ENCODE peak calls at places on chromosomes 6 and 20, in nine cellular contexts. K is foreskin keratinocyte, E is nephron progenitor cell, S is GM13977, N is GM13976, X is choroid plexus epithelial cell, F is endothelial cell, B is body of pancreas, P is lower leg skin. Z is an unnamed sample.

GRCh38 chr6:161943561-161943960 is 669.7 kb upstream of the AGPAT4 start:
- DNase-seq in F (no peak), X (no peak), B (no peak), S (no peak), K (no peak), E (no peak), N (no peak), P (no peak), Z (no peak)

GRCh38 chr6:76441850-76442249 is 369.4 kb upstream of the IMPG1 start:
- DNase-seq in F (no peak), B (no peak), S (no peak), X (no peak), E (peak; percentile 28), K (no peak), P (no peak), N (no peak), Z (no peak)

GRCh38 chr6:35415065-35415880 is 36.9 kb upstream of the FANCE start:
- DNase-seq in B (peak; percentile 91), N (no peak), E (peak; percentile 46), X (peak; percentile 96), P (no peak), F (peak; percentile 46), S (peak; percentile 45), K (peak; percentile 28), Z (peak; percentile 60)

GRCh38 chr6:10383312-10384063 is 31.4 kb downstream of the TFAP2A start:
- DNase-seq in K (no peak), E (peak; percentile 59), F (no peak), B (no peak), N (peak; percentile 50), P (no peak), X (no peak), S (no peak), Z (peak; percentile 32)

GRCh38 chr20:62409935-62410741 is 3.1 kb upstream of the CABLES2 start:
- DNase-seq in F (peak; percentile 60), S (peak; percentile 79), E (peak; percentile 82), N (peak; percentile 78), K (no peak), P (no peak), B (peak; percentile 89), X (peak; percentile 26), Z (peak; percentile 69)

GRCh38 chr20:63332488-63333240 is 28.5 kb downstream of the CHRNA4 start:
- DNase-seq in F (no peak), B (no peak), K (no peak), X (no peak), E (no peak), N (no peak), P (no peak), S (no peak), Z (no peak)

GRCh38 chr6:117907600-117908245 is 659 bp downstream of the SLC35F1 start:
- DNase-seq in F (peak; percentile 45), N (peak; percentile 48), K (no peak), S (no peak), P (no peak), E (peak; percentile 68), B (peak; percentile 48), X (no peak), Z (peak; percentile 71)

GRCh38 chr6:169008641-169009040 is 245.0 kb downstream of the THBS2 start:
- DNase-seq in B (no peak), S (no peak), K (no peak), N (no peak), E (no peak), P (no peak), F (no peak), X (peak; percentile 18), Z (no peak)

GRCh38 chr6:106082735-106083398 is 3.3 kb upstream of the PRDM1 start:
- DNase-seq in X (peak; percentile 49), B (no peak), E (no peak), F (no peak), N (no peak), P (no peak), S (no peak), K (peak; percentile 80), Z (no peak)

GRCh38 chr6:85250586-85251216 is 199.2 kb upstream of the NT5E start:
- DNase-seq in B (no peak), F (no peak), K (no peak), S (no peak), P (no peak), E (no peak), N (no peak), X (peak; percentile 80), Z (no peak)

GRCh38 chr6:109002100-109002697 is 92.4 kb downstream of the SESN1 start:
- DNase-seq in B (peak; percentile 25), P (no peak), S (no peak), N (no peak), X (peak; percentile 70), K (no peak), E (no peak), F (no peak), Z (no peak)

GRCh38 chr6:113860165-113860955 is 3.2 kb downstream of the MARCKS start:
- DNase-seq in B (peak; percentile 31), E (peak; percentile 4), K (no peak), S (peak; percentile 11), P (no peak), F (peak; percentile 49), N (no peak), X (peak; percentile 63), Z (peak; percentile 63)

GRCh38 chr6:158654960-158655485 is 5.2 kb downstream of the SYTL3 start:
- DNase-seq in F (no peak), B (no peak), N (no peak), X (peak; percentile 72), P (peak; percentile 70), K (no peak), E (no peak), S (no peak), Z (no peak)

GRCh38 chr6:16130437-16130891 is 1.6 kb downstream of the MYLIP start:
- DNase-seq in K (peak; percentile 6), X (peak; percentile 15), E (peak; percentile 11), S (no peak), N (no peak), F (no peak), P (no peak), B (peak; percentile 23), Z (no peak)

GRCh38 chr6:30625511-30625910 is 1.2 kb upstream of the ATAT1 start:
- DNase-seq in F (no peak), B (no peak), S (no peak), N (no peak), X (no peak), E (no peak), P (no peak), K (no peak), Z (no peak)

GRCh38 chr6:30626484-30627366 is at the start of gene ATAT1:
- DNase-seq in K (peak; percentile 32), N (peak; percentile 92), B (peak; percentile 90), F (peak; percentile 76), X (peak; percentile 79), P (peak; percentile 98), E (peak; percentile 85), S (peak; percentile 88), Z (peak; percentile 90)
- TF ChIP-seq CTCF in K (peak; percentile 61), N (peak; percentile 31), B (peak; percentile 43), F (peak; percentile 25), X (peak; percentile 48), P (no peak), E (peak; percentile 13), S (peak; percentile 35), Z (no peak)

DNA sequence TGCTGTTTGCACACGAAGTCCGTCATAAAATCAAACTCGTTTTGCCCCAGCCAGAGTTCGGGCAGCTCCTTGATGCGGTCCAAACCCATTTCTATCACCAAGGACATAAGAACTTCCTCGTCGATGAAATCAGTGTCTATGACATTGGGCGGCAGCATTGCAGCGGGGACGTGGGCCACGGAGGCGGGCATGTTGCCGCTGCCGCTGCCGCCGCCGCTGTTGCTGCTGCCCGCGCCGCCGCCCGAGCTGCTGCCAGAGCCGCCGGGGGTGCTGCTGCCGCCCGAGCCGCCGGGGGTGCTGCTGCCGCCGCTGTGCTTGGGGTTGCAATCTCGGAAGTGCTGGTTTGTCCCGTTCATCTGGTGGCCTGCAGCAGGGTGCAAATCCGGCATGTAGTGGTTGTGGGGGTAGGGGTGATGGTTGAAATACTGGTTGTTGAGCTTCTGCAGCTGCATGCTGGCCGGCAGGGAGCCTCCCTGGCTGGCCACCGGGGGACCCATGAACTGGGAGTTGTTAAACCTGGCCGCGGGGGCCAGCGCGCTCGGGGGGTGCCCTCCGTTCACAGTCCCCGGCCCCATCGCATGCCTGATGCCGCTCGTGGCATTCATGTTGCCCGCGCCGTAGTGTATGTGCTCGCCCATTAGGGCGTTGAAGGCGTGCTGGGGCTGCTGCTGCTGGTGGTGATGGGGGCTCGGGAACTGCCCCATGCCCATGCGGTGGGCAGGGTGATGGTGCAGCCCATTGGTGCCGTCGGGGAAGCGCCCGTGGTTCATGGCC is 1.1 kb downstream of the CITED2 start:
- DNase-seq in S (peak; percentile 53), N (peak; percentile 53), P (peak; percentile 93), K (peak; percentile 23), E (peak; percentile 55), F (peak; percentile 63), X (peak; percentile 85), B (peak; percentile 69), Z (peak; percentile 81)
- TF ChIP-seq CTCF in S (peak; percentile 61), N (peak; percentile 52), P (no peak), K (peak; percentile 70), E (no peak), F (peak; percentile 25), X (peak; percentile 30), B (peak; percentile 49), Z (peak; percentile 32)

GRCh38 chr6:150196942-150197745 is 54.3 kb downstream of the PPP1R14C start:
- DNase-seq in N (no peak), K (no peak), S (no peak), X (no peak), P (peak; percentile 81), F (no peak), E (peak; percentile 13), B (no peak), Z (no peak)
- TF ChIP-seq CTCF in N (no peak), K (no peak), S (no peak), X (no peak), P (no peak), F (no peak), E (no peak), B (no peak), Z (no peak)

DNA sequence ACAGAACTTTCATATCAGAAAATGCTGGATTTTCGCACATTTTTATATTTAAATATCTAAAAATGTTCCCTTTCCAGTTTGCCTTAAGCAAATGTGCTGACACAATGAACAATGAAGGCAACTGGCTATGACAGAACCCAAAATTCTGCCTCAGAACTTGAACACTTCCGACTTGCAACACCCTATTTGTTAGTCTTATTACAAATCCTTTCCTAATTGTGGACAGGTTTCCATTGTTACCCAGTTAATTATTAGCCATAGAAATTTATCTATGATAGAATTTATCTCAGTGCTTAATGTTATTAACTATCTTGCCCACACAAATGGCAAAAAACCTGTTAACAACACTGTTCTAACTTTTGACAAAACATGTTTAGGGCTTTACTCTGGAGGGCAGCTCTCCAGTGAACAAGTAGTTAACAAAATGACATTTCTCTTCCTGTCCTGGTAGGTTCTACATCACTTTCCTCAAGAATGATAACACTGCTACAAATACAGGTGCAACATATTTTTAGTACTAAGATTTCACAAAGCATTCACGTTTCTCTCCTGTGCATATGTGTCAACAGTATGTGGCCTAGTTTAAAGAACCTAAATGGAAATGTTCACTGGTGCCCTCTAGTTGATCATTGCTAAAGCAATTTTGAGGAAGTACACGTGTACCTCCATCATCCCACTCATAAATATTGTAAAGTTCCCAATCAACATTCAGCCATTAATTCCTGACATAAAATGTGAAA is 58.4 kb downstream of the HIVEP2 start:
- DNase-seq in S (no peak), E (no peak), P (no peak), X (peak; percentile 80), B (no peak), F (no peak), K (no peak), N (peak; percentile 15), Z (no peak)
- TF ChIP-seq CTCF in S (peak; percentile 40), E (no peak), P (no peak), X (peak; percentile 47), B (peak; percentile 35), F (no peak), K (peak; percentile 78), N (no peak), Z (no peak)

GRCh38 chr20:34709836-34710567 is 5.9 kb downstream of the TP53INP2 start:
- DNase-seq in B (peak; percentile 70), F (peak; percentile 40), K (no peak), X (peak; percentile 60), N (peak; percentile 80), S (peak; percentile 90), E (peak; percentile 79), P (peak; percentile 88), Z (peak; percentile 58)
- TF ChIP-seq CTCF in B (peak; percentile 25), F (no peak), K (peak; percentile 45), X (no peak), N (peak; percentile 39), S (peak; percentile 49), E (no peak), P (no peak), Z (no peak)

Z was measured in glutamatergic neuron.